ENCODE peak calls at places on chromosomes 6 and 20, in four cellular contexts. J, D, M and P are unnamed samples.

GRCh38 chr6:161067749-161068148 is 76.2 kb downstream of the MAP3K4 start:
- DNase-seq in J (no peak), D (peak), M (no peak), P (no peak)

GRCh38 chr6:3195695-3196497 is 31.6 kb downstream of the TUBB2B start:
- DNase-seq in J (no peak), D (no peak), M (peak), P (no peak)

GRCh38 chr6:111113731-111114438 is 26.6 kb downstream of the SLC16A10 start:
- DNase-seq in J (peak), D (no peak), M (no peak), P (no peak)

GRCh38 chr6:157558049-157558448 is 177.1 kb downstream of the ZDHHC14 start:
- DNase-seq in J (no peak), D (no peak), M (no peak), P (no peak)

GRCh38 chr20:43540673-43541060 is 18.2 kb upstream of the SGK2 start:
- DNase-seq in J (no peak), D (no peak), M (no peak), P (no peak)

GRCh38 chr6:157469378-157469777 is 88.4 kb downstream of the ZDHHC14 start:
- DNase-seq in J (no peak), D (no peak), M (no peak), P (no peak)

GRCh38 chr6:18507561-18507960 is 120.4 kb downstream of the RNF144B start:
- DNase-seq in J (no peak), D (no peak), M (no peak), P (no peak)

GRCh38 chr6:44202332-44202971 is 14.3 kb upstream of the MYMX start:
- DNase-seq in J (no peak), D (no peak), M (no peak), P (no peak)

GRCh38 chr6:125110056-125110455 is 43.5 kb upstream of the TPD52L1 start:
- DNase-seq in J (no peak), D (no peak), M (no peak), P (no peak)

GRCh38 chr6:26043389-26044139 is 43.7 kb upstream of the HFE start:
- DNase-seq in J (peak), D (peak), M (no peak), P (no peak)

GRCh38 chr6:155782739-155783459 is 327.3 kb upstream of the NOX3 start:
- DNase-seq in J (no peak), D (no peak), M (no peak), P (no peak)

GRCh38 chr6:159826968-159827647 is 27.0 kb downstream of the PNLDC1 start:
- DNase-seq in J (no peak), D (no peak), M (no peak), P (no peak)

GRCh38 chr6:44021628-44022295 is 105.5 kb downstream of the MRPL14 start:
- DNase-seq in J (no peak), D (no peak), M (no peak), P (no peak)

GRCh38 chr6:147000545-147001488 is 203.4 kb upstream of the STXBP5 start:
- DNase-seq in J (no peak), D (peak), M (no peak), P (no peak)

GRCh38 chr6:31654574-31655348 is 933 bp upstream of the APOM start:
- DNase-seq in J (no peak), D (no peak), M (no peak), P (no peak)

DNA sequence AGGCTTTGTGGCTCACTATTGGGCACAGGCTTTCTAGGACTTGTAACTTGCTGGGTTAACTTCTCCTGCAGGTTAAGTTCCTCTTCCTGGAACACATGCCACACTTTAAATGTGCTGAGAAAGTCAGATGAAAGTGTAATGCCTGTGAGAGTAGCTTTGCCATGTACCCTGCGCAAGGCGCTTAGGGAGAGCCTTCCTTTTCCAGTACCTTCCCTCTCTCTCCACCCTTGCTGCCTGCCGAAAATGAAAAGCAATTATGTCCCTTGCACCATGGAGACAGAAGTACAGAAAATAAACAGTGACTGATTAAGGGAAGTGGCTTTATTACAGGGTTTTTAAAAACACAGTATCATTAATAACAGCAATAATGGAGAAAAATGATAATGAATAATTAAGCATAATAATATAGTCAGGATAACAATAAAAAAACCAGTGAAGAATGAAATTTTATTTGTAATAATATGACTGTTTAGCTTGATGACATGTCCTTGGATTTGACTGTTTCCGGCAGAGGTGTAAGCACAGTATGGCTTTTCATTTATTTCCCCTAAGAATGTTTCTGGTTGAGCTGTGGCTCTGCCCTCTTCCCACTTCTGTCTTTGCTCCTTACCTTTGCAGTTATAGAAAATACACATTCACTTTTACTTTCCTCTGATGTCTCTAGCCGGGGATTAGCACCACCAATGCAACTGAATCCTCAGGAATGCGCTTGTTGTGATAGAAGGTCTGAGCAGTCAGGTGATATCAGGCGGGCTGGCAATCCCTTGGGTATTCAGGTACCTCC is 472.3 kb upstream of the CITED2 start:
- DNase-seq in J (peak), D (no peak), M (no peak), P (no peak)
- TF ChIP-seq POLR2AphosphoS5 in J (no peak), D (no peak), M (no peak), P (no peak)

GRCh38 chr6:109299695-109300564 is 82.3 kb downstream of the CD164 start:
- DNase-seq in J (no peak), D (no peak), M (no peak), P (no peak)
- TF ChIP-seq POLR2AphosphoS5 in J (no peak), D (no peak), M (no peak), P (no peak)

DNA sequence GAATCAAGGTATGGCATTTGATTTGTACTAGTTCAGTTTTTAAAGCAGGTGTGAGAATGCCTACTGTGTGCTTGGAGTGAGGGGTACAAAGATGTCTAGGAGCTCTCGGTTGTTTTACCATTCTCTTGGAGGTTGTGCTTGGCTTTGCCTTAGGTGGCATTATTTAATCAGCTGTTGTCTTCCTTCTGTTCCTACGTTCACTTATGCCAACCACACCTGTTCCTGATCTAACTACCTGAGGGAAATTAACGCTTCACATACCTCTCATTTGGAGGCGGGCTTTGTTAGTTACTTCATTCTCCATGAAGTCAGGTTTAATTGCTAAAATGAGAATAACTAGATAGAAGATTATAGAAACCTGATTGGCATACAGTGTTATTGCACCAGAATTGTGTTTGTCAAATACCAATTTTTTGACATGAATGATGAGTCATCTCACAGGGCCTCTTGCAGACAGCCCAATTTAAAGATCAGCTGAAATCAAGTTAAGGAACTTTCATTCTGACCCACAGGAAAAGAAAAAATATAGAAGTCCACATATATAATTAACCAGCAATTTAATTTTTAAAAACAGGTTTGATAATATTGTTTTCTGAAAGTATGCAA is 24.8 kb upstream of the PBOV1 start:
- DNase-seq in J (no peak), D (no peak), M (no peak), P (no peak)
- TF ChIP-seq POLR2AphosphoS5 in J (no peak), D (no peak), M (no peak), P (no peak)

DNA sequence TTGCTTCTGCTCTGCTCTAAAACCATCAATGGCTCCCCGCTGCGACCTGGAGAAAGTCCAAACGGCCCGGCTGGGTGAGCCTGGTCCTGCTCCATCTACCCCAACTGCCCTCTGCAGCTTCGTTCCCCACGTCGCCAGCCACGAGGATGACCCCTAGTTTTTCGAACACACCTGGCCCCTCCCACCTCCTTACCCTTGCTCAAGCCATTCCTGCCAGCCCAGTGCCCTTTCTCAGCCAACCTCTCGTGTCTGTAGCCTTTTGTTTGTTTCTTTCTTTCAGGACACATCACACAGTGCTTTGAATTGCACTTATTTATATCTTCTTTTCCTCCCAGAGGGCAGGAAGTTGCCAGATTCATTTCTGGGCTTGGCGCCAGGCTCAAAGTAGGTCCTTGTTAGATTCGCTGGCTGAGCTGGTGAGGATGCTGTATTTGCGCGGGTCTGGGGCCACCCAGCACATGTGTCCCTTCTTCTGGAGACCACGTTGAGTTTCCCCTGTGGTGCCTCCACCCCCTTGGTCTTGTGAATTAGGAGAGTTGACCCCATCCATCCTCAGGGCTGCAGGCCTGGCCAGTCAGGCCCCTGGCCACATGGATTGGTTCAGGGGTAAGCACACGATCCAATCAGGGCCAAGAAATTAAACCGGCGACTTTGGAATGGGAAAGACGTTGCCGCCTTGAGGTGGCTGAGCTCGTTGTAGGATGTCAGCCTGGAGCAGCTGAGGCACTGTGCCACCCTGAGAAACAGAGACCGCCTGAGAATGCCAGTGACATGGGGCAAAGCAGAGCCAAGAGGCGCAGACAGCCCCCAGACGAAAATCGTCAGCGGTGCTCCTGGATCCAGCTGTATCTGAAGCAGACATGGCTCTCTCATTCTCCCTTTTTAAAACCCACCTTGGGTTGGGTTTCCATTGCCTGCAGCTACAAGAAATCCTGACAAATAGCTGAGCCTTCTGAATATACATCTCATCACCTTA is 156.0 kb downstream of the CEBPB start:
- DNase-seq in J (peak), D (peak), M (no peak), P (no peak)
- TF ChIP-seq POLR2AphosphoS5 in J (peak), D (no peak), M (no peak), P (no peak)

GRCh38 chr20:44603327-44603726 is 20.9 kb downstream of the PKIG start:
- DNase-seq in J (no peak), D (no peak), M (no peak), P (no peak)

GRCh38 chr20:44599715-44600114 is 17.3 kb downstream of the PKIG start:
- DNase-seq in J (no peak), D (no peak), M (no peak), P (no peak)

GRCh38 chr20:44600758-44601562 is 18.6 kb downstream of the PKIG start:
- DNase-seq in J (no peak), D (no peak), M (no peak), P (no peak)

GRCh38 chr20:44600301-44600700 is 17.9 kb downstream of the PKIG start:
- DNase-seq in J (no peak), D (no peak), M (no peak), P (no peak)

GRCh38 chr20:44601801-44602204 is 19.4 kb downstream of the PKIG start:
- DNase-seq in J (no peak), D (peak), M (no peak), P (no peak)
- TF ChIP-seq POLR2AphosphoS5 in J (no peak), D (peak), M (no peak), P (no peak)

GRCh38 chr6:154459513-154459912 is 51.0 kb downstream of the CNKSR3 start:
- DNase-seq in J (no peak), D (no peak), M (no peak), P (no peak)
- TF ChIP-seq POLR2AphosphoS5 in J (no peak), D (no peak), M (no peak), P (no peak)

GRCh38 chr20:47370214-47370613 is 13.7 kb upstream of the ZMYND8 start:
- DNase-seq in J (no peak), D (no peak), M (no peak), P (no peak)

GRCh38 chr20:47368301-47368700 is 11.8 kb upstream of the ZMYND8 start:
- DNase-seq in J (no peak), D (no peak), M (no peak), P (no peak)

GRCh38 chr20:47373206-47373722 is 16.8 kb upstream of the ZMYND8 start:
- DNase-seq in J (no peak), D (no peak), M (no peak), P (no peak)

GRCh38 chr20:47365023-47365764 is 8.7 kb upstream of the ZMYND8 start:
- DNase-seq in J (no peak), D (no peak), M (no peak), P (no peak)

GRCh38 chr20:47370850-47371782 is 14.6 kb upstream of the ZMYND8 start:
- DNase-seq in J (no peak), D (no peak), M (no peak), P (no peak)
- TF ChIP-seq POLR2AphosphoS5 in J (no peak), D (no peak), M (no peak), P (no peak)